ENCODE peak calls at places on chromosomes 2 and 18, in six cellular contexts. J is cardiac muscle cell; E is stimulated activated CD4-positive, alpha-beta T cell treated with anti-CD3 and anti-CD28 coated beads, Interleukin-1b, Interleukin-23, amount 100 ng/mL, for 24 hours; R is DMS79; M is naive thymus-derived CD8-positive, alpha-beta T cell; B is brain microvascular endothelial cell. X is an unnamed sample.

GRCh38 chr2:56681659-56682396 is 498.0 kb downstream of the CCDC85A start:
- DNase-seq in M (no peak), B (no peak), R (no peak), J (no peak), E (no peak), X (no peak)

GRCh38 chr2:26754972-26755670 is 9.0 kb upstream of the SLC35F6 start:
- DNase-seq in M (no peak), E (no peak), J (no peak), B (no peak), R (peak), X (no peak)

GRCh38 chr2:128581849-128582244 is 263.2 kb upstream of the HS6ST1 start:
- DNase-seq in J (no peak), B (no peak), R (no peak), M (no peak), E (no peak), X (no peak)

GRCh38 chr2:234587341-234588053 is 90.6 kb upstream of the ARL4C start:
- DNase-seq in M (no peak), B (peak), R (no peak), J (no peak), E (no peak), X (no peak)

GRCh38 chr2:166539340-166540162 is 45.5 kb upstream of the SCN7A start:
- DNase-seq in E (no peak), R (peak), M (peak), J (peak), B (peak), X (peak)

GRCh38 chr18:55841314-55841713 is 253.3 kb upstream of the TCF4 start:
- DNase-seq in M (no peak), E (no peak), J (no peak), R (no peak), B (no peak), X (no peak)

GRCh38 chr2:171181067-171182049 is 20.7 kb upstream of the TLK1 start:
- DNase-seq in E (no peak), B (no peak), R (no peak), M (no peak), J (no peak), X (peak)

GRCh38 chr2:113370030-113370429 is 67.5 kb upstream of the ZNG1B start:
- DNase-seq in E (no peak), J (no peak), R (no peak), B (no peak), M (no peak), X (no peak)

GRCh38 chr18:8367217-8367988 is 241.8 kb upstream of the RAB12 start:
- DNase-seq in J (peak), B (no peak), M (peak), E (no peak), R (peak), X (peak)

GRCh38 chr18:50819027-50819726 is 639 bp downstream of the MRO start:
- DNase-seq in R (peak), M (no peak), E (no peak), J (peak), B (no peak), X (no peak)

GRCh38 chr2:62991605-62992004 is 59.0 kb upstream of the OTX1 start:
- DNase-seq in J (no peak), E (no peak), R (no peak), M (no peak), B (no peak), X (no peak)

GRCh38 chr2:236352761-236353593 is 88.8 kb upstream of the ASB18 start:
- DNase-seq in M (peak), J (peak), R (peak), B (peak), E (no peak), X (peak)

GRCh38 chr18:76977108-76977621 is 154.8 kb downstream of the ZNF236 start:
- DNase-seq in J (no peak), B (no peak), R (peak), E (no peak), M (no peak), X (no peak)

GRCh38 chr2:55598056-55598795 is 19.2 kb downstream of the PPP4R3B start:
- DNase-seq in E (no peak), M (no peak), J (no peak), B (no peak), R (no peak), X (no peak)

GRCh38 chr2:206820755-206821154 is 55.3 kb downstream of the FASTKD2 start:
- DNase-seq in M (no peak), E (no peak), B (no peak), J (no peak), R (no peak), X (no peak)

GRCh38 chr2:118246726-118247125 is 158.5 kb downstream of the INSIG2 start:
- DNase-seq in B (no peak), R (no peak), J (no peak), E (no peak), M (no peak), X (no peak)

GRCh38 chr2:71672011-71672639 is 218.8 kb downstream of the DYSF start:
- DNase-seq in B (no peak), R (no peak), J (peak), E (no peak), M (no peak), X (no peak)

GRCh38 chr2:20351555-20352229 is 1.0 kb upstream of the PUM2 start:
- DNase-seq in E (no peak), B (no peak), J (peak), M (no peak), R (peak), X (no peak)

GRCh38 chr18:76673281-76674005 is 148.9 kb upstream of the ZNF236 start:
- DNase-seq in J (no peak), B (no peak), R (no peak), E (no peak), M (no peak), X (no peak)

GRCh38 chr18:23703057-23703986 is 14.1 kb downstream of the LAMA3 start:
- DNase-seq in R (peak), E (no peak), B (peak), M (peak), J (peak), X (peak)

GRCh38 chr2:128388414-128389032 is 69.9 kb upstream of the HS6ST1 start:
- DNase-seq in B (no peak), R (no peak), M (no peak), J (no peak), E (no peak), X (no peak)